ENCODE peak calls at places on chromosomes 5 and 9, in six cellular contexts. One of them, this sample, is unnamed.

GRCh38 chr5:103902893-103903292 is 340.3 kb upstream of the NUDT12 start:
- DNase-seq in astrocyte of the hippocampus: no peak
- DNase-seq in GM12878: no peak
- DNase-seq in Peyer's patch: no peak
- DNase-seq in NCI-H1105 treated with DMSO at 0.1 percent for 48 hours: no peak
- DNase-seq in NAMALWA: no peak
- DNase-seq in this sample: no peak

GRCh38 chr5:102903074-102903871 is 148.2 kb downstream of the PAM start:
- DNase-seq in astrocyte of the hippocampus: peak
- DNase-seq in GM12878: no peak
- DNase-seq in Peyer's patch: no peak
- DNase-seq in NCI-H1105 treated with DMSO at 0.1 percent for 48 hours: peak
- DNase-seq in NAMALWA: no peak
- DNase-seq in this sample: no peak

GRCh38 chr5:35284364-35284763 is 54.1 kb upstream of the PRLR start:
- DNase-seq in astrocyte of the hippocampus: no peak
- DNase-seq in GM12878: no peak
- DNase-seq in Peyer's patch: no peak
- DNase-seq in NCI-H1105 treated with DMSO at 0.1 percent for 48 hours: no peak
- DNase-seq in NAMALWA: no peak
- DNase-seq in this sample: no peak

GRCh38 chr9:82938426-82938825 is 124.5 kb downstream of the RASEF start:
- DNase-seq in astrocyte of the hippocampus: no peak
- DNase-seq in GM12878: no peak
- DNase-seq in Peyer's patch: no peak
- DNase-seq in NCI-H1105 treated with DMSO at 0.1 percent for 48 hours: peak
- DNase-seq in NAMALWA: no peak
- DNase-seq in this sample: no peak

GRCh38 chr5:28926422-28926821 is 1888.0 kb upstream of the CDH9 start:
- DNase-seq in astrocyte of the hippocampus: no peak
- DNase-seq in GM12878: no peak
- DNase-seq in Peyer's patch: no peak
- DNase-seq in NCI-H1105 treated with DMSO at 0.1 percent for 48 hours: no peak
- DNase-seq in NAMALWA: no peak
- DNase-seq in this sample: no peak

GRCh38 chr5:150271296-150271692 is 18.3 kb downstream of the CAMK2A start:
- DNase-seq in astrocyte of the hippocampus: no peak
- DNase-seq in GM12878: no peak
- DNase-seq in Peyer's patch: no peak
- DNase-seq in NCI-H1105 treated with DMSO at 0.1 percent for 48 hours: no peak
- DNase-seq in NAMALWA: no peak
- DNase-seq in this sample: no peak

GRCh38 chr9:38250279-38251035 is 142.0 kb upstream of the ALDH1B1 start:
- DNase-seq in astrocyte of the hippocampus: no peak
- DNase-seq in GM12878: no peak
- DNase-seq in Peyer's patch: no peak
- DNase-seq in NCI-H1105 treated with DMSO at 0.1 percent for 48 hours: no peak
- DNase-seq in NAMALWA: no peak
- DNase-seq in this sample: no peak

GRCh38 chr9:114909657-114910056 is 20.7 kb downstream of the TNFSF8 start:
- DNase-seq in astrocyte of the hippocampus: no peak
- DNase-seq in GM12878: no peak
- DNase-seq in Peyer's patch: no peak
- DNase-seq in NCI-H1105 treated with DMSO at 0.1 percent for 48 hours: no peak
- DNase-seq in NAMALWA: peak
- DNase-seq in this sample: no peak

GRCh38 chr9:133738039-133738805 is at the start of gene SARDH:
- DNase-seq in astrocyte of the hippocampus: peak
- DNase-seq in GM12878: no peak
- DNase-seq in Peyer's patch: no peak
- DNase-seq in NCI-H1105 treated with DMSO at 0.1 percent for 48 hours: peak
- DNase-seq in NAMALWA: peak
- DNase-seq in this sample: no peak

GRCh38 chr9:35538361-35539234 is 48.7 kb downstream of the RUSC2 start:
- DNase-seq in astrocyte of the hippocampus: peak
- DNase-seq in GM12878: no peak
- DNase-seq in Peyer's patch: no peak
- DNase-seq in NCI-H1105 treated with DMSO at 0.1 percent for 48 hours: no peak
- DNase-seq in NAMALWA: no peak
- DNase-seq in this sample: no peak

GRCh38 chr5:169216864-169217263 is 84.1 kb downstream of the SLIT3 start:
- DNase-seq in astrocyte of the hippocampus: no peak
- DNase-seq in GM12878: no peak
- DNase-seq in Peyer's patch: no peak
- DNase-seq in NCI-H1105 treated with DMSO at 0.1 percent for 48 hours: no peak
- DNase-seq in NAMALWA: no peak
- DNase-seq in this sample: no peak

GRCh38 chr9:16331527-16331926 is 538.9 kb downstream of the BNC2 start:
- DNase-seq in astrocyte of the hippocampus: no peak
- DNase-seq in GM12878: no peak
- DNase-seq in Peyer's patch: no peak
- DNase-seq in NCI-H1105 treated with DMSO at 0.1 percent for 48 hours: no peak
- DNase-seq in NAMALWA: no peak
- DNase-seq in this sample: no peak

GRCh38 chr9:134539613-134540012 is 102.0 kb upstream of the COL5A1 start:
- DNase-seq in astrocyte of the hippocampus: no peak
- DNase-seq in GM12878: no peak
- DNase-seq in Peyer's patch: peak
- DNase-seq in NCI-H1105 treated with DMSO at 0.1 percent for 48 hours: no peak
- DNase-seq in NAMALWA: no peak
- DNase-seq in this sample: no peak

GRCh38 chr5:126002222-126002897 is 420.8 kb upstream of the GRAMD2B start:
- DNase-seq in astrocyte of the hippocampus: peak
- DNase-seq in GM12878: no peak
- DNase-seq in Peyer's patch: no peak
- DNase-seq in NCI-H1105 treated with DMSO at 0.1 percent for 48 hours: peak
- DNase-seq in NAMALWA: no peak
- DNase-seq in this sample: no peak

GRCh38 chr9:121009657-121010056 is 40.4 kb downstream of the C5 start:
- DNase-seq in astrocyte of the hippocampus: no peak
- DNase-seq in GM12878: no peak
- DNase-seq in Peyer's patch: no peak
- DNase-seq in NCI-H1105 treated with DMSO at 0.1 percent for 48 hours: no peak
- DNase-seq in NAMALWA: no peak
- DNase-seq in this sample: no peak

GRCh38 chr9:135536166-135536565 is 9.8 kb upstream of the OBP2A start:
- DNase-seq in astrocyte of the hippocampus: peak
- DNase-seq in GM12878: no peak
- DNase-seq in Peyer's patch: no peak
- DNase-seq in NCI-H1105 treated with DMSO at 0.1 percent for 48 hours: no peak
- DNase-seq in NAMALWA: no peak
- DNase-seq in this sample: no peak

GRCh38 chr9:127451681-127452480 is 571 bp downstream of the LRSAM1 start:
- DNase-seq in astrocyte of the hippocampus: peak
- DNase-seq in GM12878: peak
- DNase-seq in Peyer's patch: peak
- DNase-seq in NCI-H1105 treated with DMSO at 0.1 percent for 48 hours: peak
- DNase-seq in NAMALWA: peak
- DNase-seq in this sample: no peak

GRCh38 chr9:136666364-136667216 is 3.9 kb downstream of the EGFL7 start:
- DNase-seq in astrocyte of the hippocampus: no peak
- DNase-seq in GM12878: no peak
- DNase-seq in Peyer's patch: no peak
- DNase-seq in NCI-H1105 treated with DMSO at 0.1 percent for 48 hours: no peak
- DNase-seq in NAMALWA: no peak
- DNase-seq in this sample: no peak

GRCh38 chr5:935510-936084 is 42.9 kb downstream of the TRIP13 start:
- DNase-seq in astrocyte of the hippocampus: no peak
- DNase-seq in GM12878: no peak
- DNase-seq in Peyer's patch: no peak
- DNase-seq in NCI-H1105 treated with DMSO at 0.1 percent for 48 hours: no peak
- DNase-seq in NAMALWA: no peak
- DNase-seq in this sample: peak

GRCh38 chr9:125634040-125634717 is 72.8 kb downstream of the MAPKAP1 start:
- DNase-seq in astrocyte of the hippocampus: no peak
- DNase-seq in GM12878: no peak
- DNase-seq in Peyer's patch: no peak
- DNase-seq in NCI-H1105 treated with DMSO at 0.1 percent for 48 hours: no peak
- DNase-seq in NAMALWA: peak
- DNase-seq in this sample: no peak

GRCh38 chr5:153562189-153562588 is 71.7 kb downstream of the GRIA1 start:
- DNase-seq in astrocyte of the hippocampus: peak
- DNase-seq in GM12878: no peak
- DNase-seq in Peyer's patch: no peak
- DNase-seq in NCI-H1105 treated with DMSO at 0.1 percent for 48 hours: no peak
- DNase-seq in NAMALWA: no peak
- DNase-seq in this sample: no peak

GRCh38 chr5:132257131-132258101 is at the start of gene PDLIM4:
- DNase-seq in astrocyte of the hippocampus: peak
- DNase-seq in GM12878: no peak
- DNase-seq in Peyer's patch: peak
- DNase-seq in NCI-H1105 treated with DMSO at 0.1 percent for 48 hours: no peak
- DNase-seq in NAMALWA: no peak
- DNase-seq in this sample: no peak

GRCh38 chr9:131545786-131546335 is 538 bp downstream of the PRRT1B start:
- DNase-seq in astrocyte of the hippocampus: no peak
- DNase-seq in GM12878: no peak
- DNase-seq in Peyer's patch: no peak
- DNase-seq in NCI-H1105 treated with DMSO at 0.1 percent for 48 hours: no peak
- DNase-seq in NAMALWA: no peak
- DNase-seq in this sample: no peak

GRCh38 chr5:141186897-141187512 is at the start of gene PCDHB9:
- DNase-seq in astrocyte of the hippocampus: peak
- DNase-seq in GM12878: no peak
- DNase-seq in Peyer's patch: no peak
- DNase-seq in NCI-H1105 treated with DMSO at 0.1 percent for 48 hours: no peak
- DNase-seq in NAMALWA: peak
- DNase-seq in this sample: peak

GRCh38 chr9:128080218-128080617 is 12.2 kb downstream of the SLC25A25 start:
- DNase-seq in astrocyte of the hippocampus: no peak
- DNase-seq in GM12878: no peak
- DNase-seq in Peyer's patch: no peak
- DNase-seq in NCI-H1105 treated with DMSO at 0.1 percent for 48 hours: no peak
- DNase-seq in NAMALWA: no peak
- DNase-seq in this sample: no peak

GRCh38 chr5:152116926-152117325 is 192.3 kb upstream of the GLRA1 start:
- DNase-seq in astrocyte of the hippocampus: no peak
- DNase-seq in GM12878: no peak
- DNase-seq in Peyer's patch: no peak
- DNase-seq in NCI-H1105 treated with DMSO at 0.1 percent for 48 hours: no peak
- DNase-seq in NAMALWA: no peak
- DNase-seq in this sample: no peak

GRCh38 chr5:173339286-173339685 is 11.1 kb upstream of the STC2 start:
- DNase-seq in astrocyte of the hippocampus: no peak
- DNase-seq in GM12878: no peak
- DNase-seq in Peyer's patch: no peak
- DNase-seq in NCI-H1105 treated with DMSO at 0.1 percent for 48 hours: no peak
- DNase-seq in NAMALWA: no peak
- DNase-seq in this sample: no peak

GRCh38 chr5:147180751-147181150 is 54.1 kb upstream of the STK32A start:
- DNase-seq in astrocyte of the hippocampus: no peak
- DNase-seq in GM12878: no peak
- DNase-seq in Peyer's patch: no peak
- DNase-seq in NCI-H1105 treated with DMSO at 0.1 percent for 48 hours: no peak
- DNase-seq in NAMALWA: no peak
- DNase-seq in this sample: no peak

GRCh38 chr9:92534199-92535159 is 1.3 kb downstream of the ECM2 start:
- DNase-seq in astrocyte of the hippocampus: no peak
- DNase-seq in GM12878: peak
- DNase-seq in Peyer's patch: no peak
- DNase-seq in NCI-H1105 treated with DMSO at 0.1 percent for 48 hours: no peak
- DNase-seq in NAMALWA: peak
- DNase-seq in this sample: no peak

GRCh38 chr9:136847065-136847826 is 2.0 kb upstream of the PHPT1 start:
- DNase-seq in astrocyte of the hippocampus: peak
- DNase-seq in GM12878: no peak
- DNase-seq in Peyer's patch: peak
- DNase-seq in NCI-H1105 treated with DMSO at 0.1 percent for 48 hours: peak
- DNase-seq in NAMALWA: peak
- DNase-seq in this sample: no peak

GRCh38 chr9:136881691-136882108 is 4.6 kb upstream of the TRAF2 start:
- DNase-seq in astrocyte of the hippocampus: peak
- DNase-seq in GM12878: peak
- DNase-seq in Peyer's patch: peak
- DNase-seq in NCI-H1105 treated with DMSO at 0.1 percent for 48 hours: no peak
- DNase-seq in NAMALWA: no peak
- DNase-seq in this sample: no peak